ENCODE peak calls at places on chromosomes 6 and 20, in four cellular contexts. One of them, this sample, is unnamed.
A peak's percentile ranks its signal among the peaks of the same experiment; 100 is the strongest.

GRCh38 chr6:14190596-14191224 is 73.1 kb downstream of the CD83 start:
- DNase-seq in MM.1S: no peak
- DNase-seq in astrocyte of the spinal cord: no peak
- DNase-seq in CD8-positive, alpha-beta T cell: no peak
- DNase-seq in this sample: no peak

GRCh38 chr6:166488081-166488685 is 98.3 kb downstream of the RAMACL start:
- DNase-seq in MM.1S: peak; percentile 89
- DNase-seq in astrocyte of the spinal cord: peak; percentile 43
- DNase-seq in CD8-positive, alpha-beta T cell: peak; percentile 86
- DNase-seq in this sample: peak; percentile 60

GRCh38 chr20:63532449-63532971 is 4.7 kb downstream of the PTK6 start:
- DNase-seq in MM.1S: no peak
- DNase-seq in astrocyte of the spinal cord: no peak
- DNase-seq in CD8-positive, alpha-beta T cell: no peak
- DNase-seq in this sample: no peak

GRCh38 chr20:49400904-49401303 is 81.6 kb downstream of the KCNB1 start:
- DNase-seq in MM.1S: no peak
- DNase-seq in astrocyte of the spinal cord: peak; percentile 72
- DNase-seq in CD8-positive, alpha-beta T cell: no peak
- DNase-seq in this sample: no peak

GRCh38 chr6:30572078-30572605 is 900 bp downstream of the ABCF1 start:
- DNase-seq in MM.1S: no peak
- DNase-seq in astrocyte of the spinal cord: no peak
- DNase-seq in CD8-positive, alpha-beta T cell: no peak
- DNase-seq in this sample: no peak

GRCh38 chr6:52009736-52010135 is 77.7 kb downstream of the PKHD1 start:
- DNase-seq in MM.1S: no peak
- DNase-seq in astrocyte of the spinal cord: no peak
- DNase-seq in CD8-positive, alpha-beta T cell: no peak
- DNase-seq in this sample: no peak

GRCh38 chr20:63520594-63520938 is at the start of gene PPDPF:
- DNase-seq in MM.1S: peak; percentile 77
- DNase-seq in astrocyte of the spinal cord: peak; percentile 78
- DNase-seq in CD8-positive, alpha-beta T cell: peak; percentile 81
- DNase-seq in this sample: peak; percentile 53

GRCh38 chr6:136408205-136408604 is 118.6 kb upstream of the BCLAF1 start:
- DNase-seq in MM.1S: no peak
- DNase-seq in astrocyte of the spinal cord: peak; percentile 42
- DNase-seq in CD8-positive, alpha-beta T cell: no peak
- DNase-seq in this sample: no peak

GRCh38 chr6:36120979-36121706 is 9.2 kb upstream of the MAPK13 start:
- DNase-seq in MM.1S: peak; percentile 22
- DNase-seq in astrocyte of the spinal cord: no peak
- DNase-seq in CD8-positive, alpha-beta T cell: peak; percentile 66
- DNase-seq in this sample: no peak

GRCh38 chr6:78947962-78948361 is 80.6 kb downstream of the IRAK1BP1 start:
- DNase-seq in MM.1S: no peak
- DNase-seq in astrocyte of the spinal cord: peak; percentile 71
- DNase-seq in CD8-positive, alpha-beta T cell: no peak
- DNase-seq in this sample: peak; percentile 6

GRCh38 chr6:142783499-142783898 is 161.5 kb downstream of the HIVEP2 start:
- DNase-seq in MM.1S: no peak
- DNase-seq in astrocyte of the spinal cord: no peak
- DNase-seq in CD8-positive, alpha-beta T cell: no peak
- DNase-seq in this sample: no peak

GRCh38 chr6:44416103-44416502 is 28.6 kb downstream of the CDC5L start:
- DNase-seq in MM.1S: no peak
- DNase-seq in astrocyte of the spinal cord: peak; percentile 35
- DNase-seq in CD8-positive, alpha-beta T cell: no peak
- DNase-seq in this sample: peak; percentile 30

GRCh38 chr20:45983279-45983743 is 11.3 kb upstream of the ZNF335 start:
- DNase-seq in MM.1S: no peak
- DNase-seq in astrocyte of the spinal cord: no peak
- DNase-seq in CD8-positive, alpha-beta T cell: no peak
- DNase-seq in this sample: no peak

GRCh38 chr20:34536798-34537394 is 20.7 kb downstream of the DYNLRB1 start:
- DNase-seq in MM.1S: peak; percentile 18
- DNase-seq in astrocyte of the spinal cord: no peak
- DNase-seq in CD8-positive, alpha-beta T cell: peak; percentile 57
- DNase-seq in this sample: peak; percentile 21

GRCh38 chr6:143545976-143546547 is 34.5 kb upstream of the FUCA2 start:
- DNase-seq in MM.1S: peak; percentile 40
- DNase-seq in astrocyte of the spinal cord: peak; percentile 51
- DNase-seq in CD8-positive, alpha-beta T cell: no peak
- DNase-seq in this sample: no peak

GRCh38 chr6:11616200-11616611 is 78.7 kb downstream of the TMEM170B start:
- DNase-seq in MM.1S: no peak
- DNase-seq in astrocyte of the spinal cord: peak; percentile 97
- DNase-seq in CD8-positive, alpha-beta T cell: no peak
- DNase-seq in this sample: peak; percentile 95

GRCh38 chr6:45652393-45652792 is 274.7 kb upstream of the SUPT3H start:
- DNase-seq in MM.1S: no peak
- DNase-seq in astrocyte of the spinal cord: no peak
- DNase-seq in CD8-positive, alpha-beta T cell: no peak
- DNase-seq in this sample: no peak

GRCh38 chr20:62837790-62838458 is 21.1 kb downstream of the COL9A3 start:
- DNase-seq in MM.1S: no peak
- DNase-seq in astrocyte of the spinal cord: no peak
- DNase-seq in CD8-positive, alpha-beta T cell: no peak
- DNase-seq in this sample: no peak

GRCh38 chr20:62132421-62132820 is 10.1 kb downstream of the LSM14B start:
- DNase-seq in MM.1S: no peak
- DNase-seq in astrocyte of the spinal cord: no peak
- DNase-seq in CD8-positive, alpha-beta T cell: no peak
- DNase-seq in this sample: no peak

GRCh38 chr20:10337291-10337690 is 96.7 kb downstream of the MKKS start:
- DNase-seq in MM.1S: no peak
- DNase-seq in astrocyte of the spinal cord: no peak
- DNase-seq in CD8-positive, alpha-beta T cell: no peak
- DNase-seq in this sample: no peak

GRCh38 chr6:140858381-140858971 is 1274.2 kb upstream of the GJE1 start:
- DNase-seq in MM.1S: no peak
- DNase-seq in astrocyte of the spinal cord: no peak
- DNase-seq in CD8-positive, alpha-beta T cell: no peak
- DNase-seq in this sample: no peak

DNA sequence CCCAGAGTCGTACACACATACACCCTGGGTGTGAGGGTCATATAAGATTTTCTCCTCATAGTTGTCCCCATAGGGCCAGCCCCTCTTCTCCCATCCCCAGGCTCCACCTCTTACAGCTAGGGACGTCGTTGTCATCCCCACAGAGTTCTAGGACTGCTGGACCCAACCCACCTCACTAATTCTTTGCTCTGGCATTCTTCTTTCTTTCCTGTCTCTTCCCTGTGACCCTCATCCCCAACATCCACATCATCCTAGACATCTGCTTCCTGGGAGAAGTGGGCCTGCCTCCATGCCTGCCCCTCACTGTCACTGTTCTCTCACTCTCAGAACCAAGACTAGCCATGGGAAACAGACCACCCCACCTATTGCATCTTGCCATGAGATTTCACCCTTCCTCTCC is 1.1 kb downstream of the PSMF1 start:
- DNase-seq in MM.1S: no peak
- DNase-seq in astrocyte of the spinal cord: no peak
- DNase-seq in CD8-positive, alpha-beta T cell: no peak
- DNase-seq in this sample: no peak
- H3K4me3 ChIP-seq in MM.1S: peak overlapping the region; percentile 85
- H3K4me3 ChIP-seq in astrocyte of the spinal cord: peak overlapping the region; percentile 100
- H3K4me3 ChIP-seq in CD8-positive, alpha-beta T cell: peak overlapping the region; percentile 84
- H3K4me3 ChIP-seq in this sample: peak overlapping the region; percentile 100

GRCh38 chr6:149627672-149628071 is 20.8 kb downstream of the KATNA1 start:
- DNase-seq in MM.1S: no peak
- DNase-seq in astrocyte of the spinal cord: no peak
- DNase-seq in CD8-positive, alpha-beta T cell: no peak
- DNase-seq in this sample: no peak

GRCh38 chr6:149634315-149634714 is 14.2 kb downstream of the KATNA1 start:
- DNase-seq in MM.1S: no peak
- DNase-seq in astrocyte of the spinal cord: no peak
- DNase-seq in CD8-positive, alpha-beta T cell: no peak
- DNase-seq in this sample: no peak

DNA sequence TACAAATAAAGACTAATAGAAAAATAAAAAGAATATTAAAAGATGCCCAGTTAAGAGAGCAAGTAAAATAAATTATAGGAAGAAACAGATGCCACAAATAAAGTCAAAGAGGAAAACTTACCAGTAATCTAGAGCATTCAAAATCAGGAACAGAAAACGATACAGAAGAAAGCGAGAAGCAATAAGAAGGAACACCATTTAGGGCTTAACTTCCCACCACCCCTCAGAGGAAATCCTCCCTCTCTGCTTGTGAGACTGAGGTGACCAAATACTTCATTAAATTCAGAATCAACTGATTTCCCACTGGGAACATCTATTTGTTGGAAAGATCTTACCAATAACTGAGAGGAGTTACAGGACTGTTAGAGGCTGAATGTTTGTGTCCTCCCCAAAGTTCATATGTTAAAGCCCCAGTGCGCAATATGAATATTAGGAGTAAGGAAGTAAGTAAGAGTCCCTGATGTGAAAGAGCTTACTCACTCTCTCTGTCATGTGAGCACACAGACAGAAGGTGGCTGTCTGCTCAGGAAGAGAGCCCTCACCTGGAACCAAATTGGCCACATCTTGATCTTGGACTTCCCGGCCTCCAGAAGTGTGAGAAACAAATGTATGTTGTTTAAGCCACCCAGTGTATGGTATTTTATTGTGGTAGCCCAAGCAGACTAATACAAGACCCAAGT is 19.5 kb downstream of the KATNA1 start:
- DNase-seq in MM.1S: no peak
- DNase-seq in astrocyte of the spinal cord: no peak
- DNase-seq in CD8-positive, alpha-beta T cell: no peak
- DNase-seq in this sample: no peak
- TF ChIP-seq CTCF in MM.1S: no peak
- TF ChIP-seq CTCF in astrocyte of the spinal cord: no peak
- TF ChIP-seq CTCF in CD8-positive, alpha-beta T cell: no peak
- TF ChIP-seq CTCF in this sample: no peak

GRCh38 chr6:159038914-159039884 is 5.6 kb downstream of the TAGAP start:
- DNase-seq in MM.1S: peak; percentile 78
- DNase-seq in astrocyte of the spinal cord: peak; percentile 28
- DNase-seq in CD8-positive, alpha-beta T cell: no peak
- DNase-seq in this sample: no peak
- H3K4me3 ChIP-seq in MM.1S: peak overlapping the region; percentile 14
- H3K4me3 ChIP-seq in astrocyte of the spinal cord: no peak overlapping the region
- H3K4me3 ChIP-seq in CD8-positive, alpha-beta T cell: no peak overlapping the region
- H3K4me3 ChIP-seq in this sample: no peak overlapping the region

GRCh38 chr6:153790881-153791473 is 248.1 kb upstream of the OPRM1 start:
- DNase-seq in MM.1S: no peak
- DNase-seq in astrocyte of the spinal cord: peak; percentile 58
- DNase-seq in CD8-positive, alpha-beta T cell: no peak
- DNase-seq in this sample: peak; percentile 30
- TF ChIP-seq CTCF in MM.1S: no peak
- TF ChIP-seq CTCF in astrocyte of the spinal cord: no peak
- TF ChIP-seq CTCF in CD8-positive, alpha-beta T cell: no peak
- TF ChIP-seq CTCF in this sample: peak; percentile 42

DNA sequence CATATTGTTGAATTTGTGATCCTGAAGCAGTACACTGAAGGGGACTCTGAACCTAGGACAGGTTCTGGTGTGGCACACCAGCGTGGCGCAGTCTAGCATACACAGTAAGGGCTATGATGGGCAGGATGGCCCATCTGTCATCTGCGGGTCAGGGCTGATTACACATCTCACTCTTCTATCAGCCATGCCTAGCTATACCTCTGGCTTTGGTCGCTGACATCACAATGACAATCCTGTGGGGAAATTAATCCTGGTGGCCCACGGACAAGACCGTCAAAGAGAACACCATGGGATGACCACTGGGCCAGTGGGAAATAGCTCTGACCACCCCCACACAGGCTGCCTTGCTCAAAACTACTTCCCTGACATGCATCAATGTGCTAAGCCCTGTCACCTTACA is 2.8 kb downstream of the SNHG17 start:
- DNase-seq in MM.1S: no peak
- DNase-seq in astrocyte of the spinal cord: no peak
- DNase-seq in CD8-positive, alpha-beta T cell: no peak
- DNase-seq in this sample: no peak
- H3K4me3 ChIP-seq in MM.1S: peak overlapping the region; percentile 26
- H3K4me3 ChIP-seq in astrocyte of the spinal cord: no peak overlapping the region
- H3K4me3 ChIP-seq in CD8-positive, alpha-beta T cell: no peak overlapping the region
- H3K4me3 ChIP-seq in this sample: peak overlapping the region; percentile 12

DNA sequence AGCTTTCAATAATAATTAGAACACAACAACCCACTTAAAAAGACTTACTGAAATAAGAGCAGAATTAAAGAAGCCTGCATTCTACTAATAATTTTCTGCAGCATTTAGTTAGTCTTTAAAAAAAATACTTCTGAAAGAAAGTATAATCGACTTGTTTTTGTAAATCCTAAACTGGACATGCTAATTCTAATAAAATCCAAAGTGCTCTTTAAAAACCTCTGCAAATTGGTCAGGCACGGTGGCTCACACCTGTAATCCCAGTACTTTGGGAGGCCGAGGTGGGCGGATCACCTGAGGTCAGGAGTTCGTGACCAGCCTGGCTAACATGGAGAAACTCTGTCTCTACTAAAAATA is 57.5 kb upstream of the ARMH2 start:
- DNase-seq in MM.1S: no peak
- DNase-seq in astrocyte of the spinal cord: no peak
- DNase-seq in CD8-positive, alpha-beta T cell: no peak
- DNase-seq in this sample: no peak
- TF ChIP-seq CTCF in MM.1S: no peak
- TF ChIP-seq CTCF in astrocyte of the spinal cord: no peak
- TF ChIP-seq CTCF in CD8-positive, alpha-beta T cell: no peak
- TF ChIP-seq CTCF in this sample: no peak

This sample was measured in brain microvascular endothelial cell.